ENCODE peak calls at places on chromosomes 5 and 9, in six cellular contexts. S is NCI-H748 treated with DMSO at 0.1 percent for 48 hours, C is COR-L47, U is dermis blood vessel endothelial cell, R is tibial nerve, N is RWPE1. I is an unnamed sample.

GRCh38 chr9:32463500-32463899 is 62.5 kb downstream of the RIGI start:
- DNase-seq in S (no peak), C (no peak), U (no peak), R (no peak), N (no peak), I (no peak)

GRCh38 chr9:110949081-110949480 is 89.2 kb downstream of the LPAR1 start:
- DNase-seq in S (no peak), C (no peak), U (no peak), R (no peak), N (no peak), I (no peak)

GRCh38 chr9:122226142-122226757 is 2.5 kb downstream of the LHX6 start:
- DNase-seq in S (no peak), C (no peak), U (no peak), R (no peak), N (no peak), I (no peak)

GRCh38 chr5:110769282-110769681 is 30.5 kb downstream of the SLC25A46 start:
- DNase-seq in S (no peak), C (no peak), U (no peak), R (no peak), N (no peak), I (no peak)

GRCh38 chr9:94855919-94856318 is 129.4 kb downstream of the AOPEP start:
- DNase-seq in S (no peak), C (no peak), U (no peak), R (no peak), N (no peak), I (no peak)

GRCh38 chr5:83312672-83313071 is 158.9 kb upstream of the VCAN start:
- DNase-seq in S (no peak), C (no peak), U (no peak), R (no peak), N (no peak), I (no peak)

GRCh38 chr9:83633260-83633659 is 10.3 kb downstream of the IDNK start:
- DNase-seq in S (no peak), C (no peak), U (no peak), R (no peak), N (no peak), I (no peak)

GRCh38 chr5:1884638-1885475 is 2.1 kb upstream of the IRX4 start:
- DNase-seq in S (no peak), C (no peak), U (no peak), R (no peak), N (no peak), I (no peak)

GRCh38 chr5:157390179-157390923 is 69.7 kb upstream of the NIPAL4 start:
- DNase-seq in S (no peak), C (no peak), U (peak), R (no peak), N (peak), I (no peak)